ENCODE peak calls at places on chromosome 12, in five cellular contexts. V is T-helper 2 cell, G is BE2C, R is GM06990, Z is neuronal stem cell. W is an unnamed sample.
A peak's percentile ranks its signal among the peaks of the same experiment; 100 is the strongest.

GRCh38 chr12:127516467-127516866 is 750.5 kb upstream of the TMEM132C start:
- DNase-seq in V (no peak), G (no peak), R (no peak), Z (no peak), W (no peak)

GRCh38 chr12:63905523-63905922 is 61.0 kb downstream of the SRGAP1 start:
- DNase-seq in V (no peak), G (peak; percentile 29), R (no peak), Z (no peak), W (no peak)

GRCh38 chr12:103924761-103925641 is 5.2 kb upstream of the HSP90B1 start:
- DNase-seq in V (peak; percentile 33), G (peak; percentile 18), R (peak; percentile 84), Z (no peak), W (no peak)

GRCh38 chr12:81610955-81611889 is 147.9 kb downstream of the PPFIA2 start:
- DNase-seq in V (no peak), G (peak; percentile 10), R (no peak), Z (no peak), W (no peak)

GRCh38 chr12:75553398-75553797 is 42.0 kb upstream of the KRR1 start:
- DNase-seq in V (no peak), G (no peak), R (no peak), Z (peak; percentile 31), W (no peak)

GRCh38 chr12:6532051-6532926 is 2.0 kb upstream of the GAPDH start:
- DNase-seq in V (peak; percentile 79), G (peak; percentile 85), R (peak; percentile 74), Z (peak; percentile 69), W (peak; percentile 90)

GRCh38 chr12:4579305-4580097 is 17.5 kb downstream of the DYRK4 start:
- DNase-seq in V (no peak), G (peak; percentile 29), R (no peak), Z (peak; percentile 38), W (no peak)

GRCh38 chr12:60977966-60978365 is 1282.2 kb upstream of the USP15 start:
- DNase-seq in V (no peak), G (no peak), R (no peak), Z (peak; percentile 21), W (no peak)

GRCh38 chr12:4032906-4033628 is 159.9 kb upstream of the PARP11 start:
- DNase-seq in V (no peak), G (no peak), R (no peak), Z (no peak), W (no peak)

GRCh38 chr12:86931714-86932113 is 675.5 kb upstream of the MGAT4C start:
- DNase-seq in V (no peak), G (no peak), R (no peak), Z (no peak), W (no peak)

GRCh38 chr12:6494351-6494743 is 445 bp downstream of the NCAPD2 start:
- DNase-seq in V (no peak), G (peak; percentile 24), R (no peak), Z (no peak), W (no peak)

GRCh38 chr12:56087220-56087619 is 7.3 kb downstream of the ERBB3 start:
- DNase-seq in V (no peak), G (no peak), R (no peak), Z (no peak), W (no peak)

GRCh38 chr12:107504503-107504885 is 181.1 kb upstream of the PWP1 start:
- DNase-seq in V (no peak), G (peak; percentile 83), R (no peak), Z (no peak), W (no peak)

GRCh38 chr12:8849785-8850184 is 27.4 kb downstream of the A2ML1 start:
- DNase-seq in V (no peak), G (no peak), R (no peak), Z (no peak), W (no peak)

GRCh38 chr12:12946686-12947355 is 5.1 kb downstream of the GPRC5D start:
- DNase-seq in V (no peak), G (no peak), R (no peak), Z (no peak), W (no peak)

GRCh38 chr12:30985814-30986452 is 59.4 kb downstream of the TSPAN11 start:
- DNase-seq in V (no peak), G (peak; percentile 71), R (peak; percentile 30), Z (peak; percentile 38), W (no peak)

GRCh38 chr12:49331360-49332222 is 5.4 kb downstream of the C1QL4 start:
- DNase-seq in V (no peak), G (peak; percentile 81), R (no peak), Z (no peak), W (peak; percentile 76)

GRCh38 chr12:125161712-125162023 is 96.4 kb downstream of the AACS start:
- DNase-seq in V (no peak), G (no peak), R (no peak), Z (no peak), W (no peak)

GRCh38 chr12:31118831-31119530 is 45.3 kb downstream of the DDX11 start:
- DNase-seq in V (no peak), G (no peak), R (no peak), Z (peak; percentile 62), W (no peak)

GRCh38 chr12:105369014-105369413 is 38.5 kb downstream of the C12orf75 start:
- DNase-seq in V (no peak), G (no peak), R (no peak), Z (no peak), W (no peak)

GRCh38 chr12:70628701-70629480 is 8.3 kb downstream of the PTPRB start:
- DNase-seq in V (no peak), G (no peak), R (no peak), Z (no peak), W (no peak)

GRCh38 chr12:56687225-56688128 is 607 bp downstream of the PTGES3 start:
- DNase-seq in V (peak; percentile 31), G (peak; percentile 28), R (peak; percentile 77), Z (no peak), W (peak; percentile 82)

W was measured in coronary artery.